ENCODE peak calls at places on chromosome 1, in four cellular contexts. One of them, this sample, is unnamed. For H3K4me1 and H3K36me3, the result is how much of the 10 kb centered on the place peaks cover.

GRCh38 chr1:229169399-229169798 is 101.5 kb upstream of the RAB4A start:
- DNase-seq in right lobe of liver: peak
- DNase-seq in lower lobe of right lung: no peak
- DNase-seq in effector memory CD4-positive, alpha-beta T cell: no peak
- DNase-seq in this sample: no peak

GRCh38 chr1:89179343-89179742 is 3.5 kb upstream of the GBP7 start:
- DNase-seq in right lobe of liver: no peak
- DNase-seq in lower lobe of right lung: no peak
- DNase-seq in effector memory CD4-positive, alpha-beta T cell: no peak
- DNase-seq in this sample: no peak

GRCh38 chr1:31007462-31007991 is 58.0 kb downstream of the PUM1 start:
- DNase-seq in right lobe of liver: no peak
- DNase-seq in lower lobe of right lung: no peak
- DNase-seq in effector memory CD4-positive, alpha-beta T cell: no peak
- DNase-seq in this sample: no peak

GRCh38 chr1:39675220-39675619 is 3.3 kb upstream of the NT5C1A start:
- DNase-seq in right lobe of liver: no peak
- DNase-seq in lower lobe of right lung: no peak
- DNase-seq in effector memory CD4-positive, alpha-beta T cell: no peak
- DNase-seq in this sample: no peak

GRCh38 chr1:48676822-48677221 is 99.9 kb downstream of the BEND5 start:
- DNase-seq in right lobe of liver: no peak
- DNase-seq in lower lobe of right lung: no peak
- DNase-seq in effector memory CD4-positive, alpha-beta T cell: no peak
- DNase-seq in this sample: no peak

GRCh38 chr1:29123871-29124365 is at the start of gene TMEM200B:
- DNase-seq in right lobe of liver: peak
- DNase-seq in lower lobe of right lung: no peak
- DNase-seq in effector memory CD4-positive, alpha-beta T cell: no peak
- DNase-seq in this sample: peak

GRCh38 chr1:41507152-41507720 is 22.8 kb upstream of the EDN2 start:
- DNase-seq in right lobe of liver: no peak
- DNase-seq in lower lobe of right lung: no peak
- DNase-seq in effector memory CD4-positive, alpha-beta T cell: no peak
- DNase-seq in this sample: no peak

GRCh38 chr1:107877092-107877491 is 87.9 kb downstream of the VAV3 start:
- DNase-seq in right lobe of liver: no peak
- DNase-seq in lower lobe of right lung: no peak
- DNase-seq in effector memory CD4-positive, alpha-beta T cell: no peak
- DNase-seq in this sample: peak

GRCh38 chr1:21518774-21519455 is 9.7 kb downstream of the ALPL start:
- DNase-seq in right lobe of liver: no peak
- DNase-seq in lower lobe of right lung: no peak
- DNase-seq in effector memory CD4-positive, alpha-beta T cell: no peak
- DNase-seq in this sample: no peak

GRCh38 chr1:17119076-17119743 is at the start of gene PADI2:
- DNase-seq in right lobe of liver: peak
- DNase-seq in lower lobe of right lung: peak
- DNase-seq in effector memory CD4-positive, alpha-beta T cell: no peak
- DNase-seq in this sample: peak

GRCh38 chr1:58884706-58885661 is 101.1 kb upstream of the JUN start:
- DNase-seq in right lobe of liver: peak
- DNase-seq in lower lobe of right lung: no peak
- DNase-seq in effector memory CD4-positive, alpha-beta T cell: no peak
- DNase-seq in this sample: no peak

GRCh38 chr1:228228601-228229074 is 20.8 kb downstream of the OBSCN start:
- DNase-seq in right lobe of liver: no peak
- DNase-seq in lower lobe of right lung: no peak
- DNase-seq in effector memory CD4-positive, alpha-beta T cell: no peak
- DNase-seq in this sample: no peak

GRCh38 chr1:175591083-175591743 is 152.2 kb downstream of the TNR start:
- DNase-seq in right lobe of liver: peak
- DNase-seq in lower lobe of right lung: no peak
- DNase-seq in effector memory CD4-positive, alpha-beta T cell: no peak
- DNase-seq in this sample: no peak

GRCh38 chr1:115506523-115507255 is 135.1 kb upstream of the VANGL1 start:
- DNase-seq in right lobe of liver: no peak
- DNase-seq in lower lobe of right lung: no peak
- DNase-seq in effector memory CD4-positive, alpha-beta T cell: no peak
- DNase-seq in this sample: no peak

GRCh38 chr1:166905136-166905535 is 29.1 kb upstream of the TADA1 start:
- DNase-seq in right lobe of liver: no peak
- DNase-seq in lower lobe of right lung: no peak
- DNase-seq in effector memory CD4-positive, alpha-beta T cell: no peak
- DNase-seq in this sample: no peak

GRCh38 chr1:230825061-230825803 is 43.1 kb downstream of the C1orf198 start:
- DNase-seq in right lobe of liver: no peak
- DNase-seq in lower lobe of right lung: no peak
- DNase-seq in effector memory CD4-positive, alpha-beta T cell: no peak
- DNase-seq in this sample: no peak

GRCh38 chr1:51482881-51483280 is 36.2 kb downstream of the EPS15 start:
- DNase-seq in right lobe of liver: no peak
- DNase-seq in lower lobe of right lung: no peak
- DNase-seq in effector memory CD4-positive, alpha-beta T cell: no peak
- DNase-seq in this sample: no peak

GRCh38 chr1:11013160-11013531 is 692 bp downstream of the TARDBP start:
- DNase-seq in right lobe of liver: no peak
- DNase-seq in lower lobe of right lung: no peak
- DNase-seq in effector memory CD4-positive, alpha-beta T cell: no peak
- DNase-seq in this sample: no peak

GRCh38 chr1:112938188-112938587 is 17.8 kb downstream of the SLC16A1 start:
- DNase-seq in right lobe of liver: no peak
- DNase-seq in lower lobe of right lung: no peak
- DNase-seq in effector memory CD4-positive, alpha-beta T cell: no peak
- DNase-seq in this sample: no peak

GRCh38 chr1:24688621-24689195 is 45.6 kb downstream of the SRRM1 start:
- DNase-seq in right lobe of liver: peak
- DNase-seq in lower lobe of right lung: peak
- DNase-seq in effector memory CD4-positive, alpha-beta T cell: peak
- DNase-seq in this sample: peak

GRCh38 chr1:183101841-183102276 is 78.6 kb downstream of the LAMC1 start:
- DNase-seq in right lobe of liver: no peak
- DNase-seq in lower lobe of right lung: no peak
- DNase-seq in effector memory CD4-positive, alpha-beta T cell: no peak
- DNase-seq in this sample: no peak

GRCh38 chr1:214220891-214221290 is 60.1 kb upstream of the SMYD2 start:
- DNase-seq in right lobe of liver: no peak
- DNase-seq in lower lobe of right lung: no peak
- DNase-seq in effector memory CD4-positive, alpha-beta T cell: no peak
- DNase-seq in this sample: no peak

GRCh38 chr1:44664730-44665370 is 9.4 kb downstream of the TMEM53 start:
- DNase-seq in right lobe of liver: no peak
- DNase-seq in lower lobe of right lung: no peak
- DNase-seq in effector memory CD4-positive, alpha-beta T cell: no peak
- DNase-seq in this sample: no peak

GRCh38 chr1:82162526-82163420 is 362.0 kb downstream of the ADGRL2 start:
- DNase-seq in right lobe of liver: no peak
- DNase-seq in lower lobe of right lung: no peak
- DNase-seq in effector memory CD4-positive, alpha-beta T cell: no peak
- DNase-seq in this sample: peak

GRCh38 chr1:201648911-201649775 is 110.2 kb downstream of the NAV1 start:
- DNase-seq in right lobe of liver: no peak
- DNase-seq in lower lobe of right lung: no peak
- DNase-seq in effector memory CD4-positive, alpha-beta T cell: no peak
- DNase-seq in this sample: no peak

GRCh38 chr1:243495442-243496172 is 239.8 kb downstream of the SDCCAG8 start:
- DNase-seq in right lobe of liver: peak
- DNase-seq in lower lobe of right lung: no peak
- DNase-seq in effector memory CD4-positive, alpha-beta T cell: no peak
- DNase-seq in this sample: no peak

GRCh38 chr1:200223207-200223606 is 186.6 kb downstream of the ZNF281 start:
- DNase-seq in right lobe of liver: no peak
- DNase-seq in lower lobe of right lung: no peak
- DNase-seq in effector memory CD4-positive, alpha-beta T cell: no peak
- DNase-seq in this sample: no peak

GRCh38 chr1:95041491-95042165 is 31.1 kb downstream of the ALG14 start:
- DNase-seq in right lobe of liver: no peak
- DNase-seq in lower lobe of right lung: no peak
- DNase-seq in effector memory CD4-positive, alpha-beta T cell: no peak
- DNase-seq in this sample: peak

GRCh38 chr1:64173300-64173940 is 30.0 kb upstream of the UBE2U start:
- DNase-seq in right lobe of liver: no peak
- DNase-seq in lower lobe of right lung: no peak
- DNase-seq in effector memory CD4-positive, alpha-beta T cell: no peak
- DNase-seq in this sample: no peak

GRCh38 chr1:14613915-14614314 is 15.4 kb downstream of the KAZN start:
- DNase-seq in right lobe of liver: no peak
- DNase-seq in lower lobe of right lung: no peak
- DNase-seq in effector memory CD4-positive, alpha-beta T cell: no peak
- DNase-seq in this sample: no peak

GRCh38 chr1:23625929-23626535 is 65.6 kb upstream of the RPL11 start:
- DNase-seq in right lobe of liver: no peak
- DNase-seq in lower lobe of right lung: no peak
- DNase-seq in effector memory CD4-positive, alpha-beta T cell: no peak
- DNase-seq in this sample: no peak
- H3K4me1 ChIP-seq in right lobe of liver: under half
- H3K4me1 ChIP-seq in lower lobe of right lung: under half
- H3K4me1 ChIP-seq in effector memory CD4-positive, alpha-beta T cell: under half
- H3K4me1 ChIP-seq in this sample: under half

GRCh38 chr1:209618756-209619420 is 33.3 kb downstream of the LAMB3 start:
- DNase-seq in right lobe of liver: no peak
- DNase-seq in lower lobe of right lung: no peak
- DNase-seq in effector memory CD4-positive, alpha-beta T cell: no peak
- DNase-seq in this sample: no peak
- H3K36me3 ChIP-seq in right lobe of liver: under half
- H3K36me3 ChIP-seq in lower lobe of right lung: under half
- H3K36me3 ChIP-seq in effector memory CD4-positive, alpha-beta T cell: under half
- H3K36me3 ChIP-seq in this sample: under half

DNA sequence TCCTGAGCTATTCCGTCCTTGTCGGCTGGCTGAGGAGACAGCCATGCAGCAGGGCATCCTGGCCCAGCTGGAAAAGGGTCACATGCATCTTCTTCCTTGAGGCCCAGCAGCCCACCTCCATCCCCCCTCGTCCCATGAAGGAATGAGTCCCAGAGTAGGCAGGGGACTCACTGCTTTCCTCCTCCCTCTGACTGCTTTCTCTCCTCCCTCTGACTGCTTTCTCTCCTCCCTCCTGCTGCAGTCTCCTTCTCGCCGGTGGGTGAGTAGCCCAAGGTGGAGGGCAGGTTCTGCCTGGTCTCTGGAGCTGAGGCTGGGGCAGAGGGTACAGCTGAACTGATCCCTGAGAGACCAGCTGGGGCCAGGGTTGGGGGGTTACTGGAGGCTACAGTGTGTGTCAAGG is 13.5 kb downstream of the NTRK1 start:
- DNase-seq in right lobe of liver: no peak
- DNase-seq in lower lobe of right lung: no peak
- DNase-seq in effector memory CD4-positive, alpha-beta T cell: no peak
- DNase-seq in this sample: no peak
- H3K4me3 ChIP-seq in right lobe of liver: no peak
- H3K4me3 ChIP-seq in lower lobe of right lung: no peak
- H3K4me3 ChIP-seq in effector memory CD4-positive, alpha-beta T cell: no peak
- H3K4me3 ChIP-seq in this sample: no peak

GRCh38 chr1:147052143-147052542 is 114.0 kb downstream of the NBPF12 start:
- DNase-seq in right lobe of liver: no peak
- DNase-seq in lower lobe of right lung: no peak
- DNase-seq in effector memory CD4-positive, alpha-beta T cell: no peak
- DNase-seq in this sample: no peak

GRCh38 chr1:147052677-147053076 is 114.6 kb downstream of the NBPF12 start:
- DNase-seq in right lobe of liver: no peak
- DNase-seq in lower lobe of right lung: no peak
- DNase-seq in effector memory CD4-positive, alpha-beta T cell: no peak
- DNase-seq in this sample: no peak

GRCh38 chr1:147053269-147053668 is 115.1 kb downstream of the NBPF12 start:
- DNase-seq in right lobe of liver: no peak
- DNase-seq in lower lobe of right lung: no peak
- DNase-seq in effector memory CD4-positive, alpha-beta T cell: no peak
- DNase-seq in this sample: no peak

GRCh38 chr1:147051136-147051535 is 113.0 kb downstream of the NBPF12 start:
- DNase-seq in right lobe of liver: no peak
- DNase-seq in lower lobe of right lung: no peak
- DNase-seq in effector memory CD4-positive, alpha-beta T cell: no peak
- DNase-seq in this sample: no peak

DNA sequence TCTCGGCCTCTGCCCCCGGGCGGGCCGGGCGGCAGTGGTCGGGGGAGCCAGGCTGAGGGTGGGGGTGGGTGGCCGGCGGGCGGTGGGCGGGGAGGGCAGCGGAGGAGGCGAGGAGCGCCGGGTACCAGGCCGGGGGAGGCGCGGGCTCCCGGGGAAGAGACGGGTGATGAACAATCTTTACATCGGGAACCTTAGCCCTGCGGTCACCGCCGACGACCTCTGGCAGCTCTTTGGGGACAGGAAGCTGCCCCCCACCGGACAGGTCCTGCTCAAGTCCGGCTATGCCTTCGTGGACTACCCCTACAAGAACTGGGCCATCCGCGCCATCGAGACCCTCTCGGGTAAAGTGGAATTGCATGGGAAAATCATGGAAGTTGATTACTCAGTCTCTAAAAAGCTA is 112.5 kb downstream of the NBPF12 start:
- DNase-seq in right lobe of liver: no peak
- DNase-seq in lower lobe of right lung: no peak
- DNase-seq in effector memory CD4-positive, alpha-beta T cell: no peak
- DNase-seq in this sample: no peak
- H3K4me1 ChIP-seq in right lobe of liver: under half
- H3K4me1 ChIP-seq in lower lobe of right lung: under half
- H3K4me1 ChIP-seq in effector memory CD4-positive, alpha-beta T cell: under half
- H3K4me1 ChIP-seq in this sample: under half

GRCh38 chr1:18884419-18884717 is 18.0 kb downstream of the ALDH4A1 start:
- DNase-seq in right lobe of liver: no peak
- DNase-seq in lower lobe of right lung: no peak
- DNase-seq in effector memory CD4-positive, alpha-beta T cell: no peak
- DNase-seq in this sample: no peak
- H3K36me3 ChIP-seq in right lobe of liver: under half
- H3K36me3 ChIP-seq in lower lobe of right lung: under half
- H3K36me3 ChIP-seq in effector memory CD4-positive, alpha-beta T cell: under half
- H3K36me3 ChIP-seq in this sample: under half

GRCh38 chr1:8378981-8379470 is 61.1 kb downstream of the SLC45A1 start:
- DNase-seq in right lobe of liver: no peak
- DNase-seq in lower lobe of right lung: no peak
- DNase-seq in effector memory CD4-positive, alpha-beta T cell: no peak
- DNase-seq in this sample: no peak
- H3K4me3 ChIP-seq in right lobe of liver: no peak
- H3K4me3 ChIP-seq in lower lobe of right lung: no peak
- H3K4me3 ChIP-seq in effector memory CD4-positive, alpha-beta T cell: no peak
- H3K4me3 ChIP-seq in this sample: no peak

This sample was measured in HAP-1.